ENCODE peak calls at places on chromosomes 11 and 22, in eight cellular contexts. X is breast epithelium, Y is pancreas, T is HepG2, D is prostate gland, V is tibial artery, E is PC-9, K is psoas muscle. S is an unnamed sample.

GRCh38 chr11:76606102-76606793 is 64.3 kb downstream of the LRRC32 start:
- DNase-seq in E (no peak), D (no peak), Y (no peak), K (peak), V (peak), T (no peak), X (peak), S (peak)

GRCh38 chr11:116166788-116167465 is 605.9 kb downstream of the BUD13 start:
- DNase-seq in X (no peak), Y (no peak), K (no peak), V (no peak), E (no peak), T (no peak), D (no peak), S (peak)

GRCh38 chr11:9459573-9460321 is 1.1 kb upstream of the ZNF143 start:
- DNase-seq in V (no peak), X (no peak), K (peak), T (peak), Y (no peak), E (no peak), D (peak), S (no peak)

GRCh38 chr11:59053387-59053786 is 32.7 kb upstream of the GLYATL1B start:
- DNase-seq in T (peak), X (peak), E (peak), Y (peak), D (no peak), V (peak), K (peak), S (no peak)

GRCh38 chr11:123255909-123256308 is 60.9 kb upstream of the CLMP start:
- DNase-seq in V (no peak), X (no peak), E (no peak), Y (no peak), K (no peak), T (no peak), D (no peak), S (no peak)

GRCh38 chr11:122743949-122744876 is 88.7 kb downstream of the UBASH3B start:
- DNase-seq in V (peak), T (no peak), X (no peak), E (no peak), D (no peak), K (no peak), Y (no peak), S (no peak)

GRCh38 chr22:30014244-30014643 is 66.0 kb upstream of the HORMAD2 start:
- DNase-seq in K (no peak), T (no peak), X (no peak), Y (no peak), V (no peak), E (no peak), D (no peak), S (no peak)

GRCh38 chr11:72263363-72263762 is 19.4 kb upstream of the PHOX2A start:
- DNase-seq in D (no peak), K (no peak), V (no peak), T (no peak), X (no peak), Y (no peak), E (no peak), S (no peak)

GRCh38 chr22:38413085-38414008 is 41.7 kb downstream of the KCNJ4 start:
- DNase-seq in D (no peak), K (no peak), T (no peak), Y (peak), V (no peak), X (peak), E (no peak), S (peak)

GRCh38 chr11:6431861-6432260 is 8.9 kb downstream of the HPX start:
- DNase-seq in X (no peak), K (no peak), E (peak), D (no peak), V (no peak), T (no peak), Y (no peak), S (no peak)

GRCh38 chr22:40499187-40499753 is 128.9 kb downstream of the SGSM3 start:
- DNase-seq in K (peak), X (no peak), Y (no peak), T (peak), E (peak), V (peak), D (no peak), S (no peak)

GRCh38 chr11:76073716-76074115 is 132.6 kb downstream of the WNT11 start:
- DNase-seq in E (no peak), T (no peak), Y (no peak), V (no peak), K (no peak), D (no peak), X (no peak), S (no peak)

GRCh38 chr11:69974528-69974927 is 103.6 kb upstream of the ANO1 start:
- DNase-seq in X (no peak), E (no peak), V (no peak), T (no peak), K (no peak), Y (no peak), D (no peak), S (no peak)

GRCh38 chr11:64360403-64360980 is 1.5 kb downstream of the RPS6KA4 start:
- DNase-seq in X (no peak), K (no peak), Y (no peak), T (no peak), V (no peak), E (no peak), D (no peak), S (no peak)
- H3K4me3 ChIP-seq in X (no peak), K (peak), Y (no peak), T (no peak), V (peak), E (no peak), D (peak), S (peak)

GRCh38 chr11:27319065-27319464 is 44.0 kb downstream of the CCDC34 start:
- DNase-seq in T (peak), V (no peak), X (no peak), K (no peak), Y (no peak), D (no peak), E (no peak), S (no peak)
- H3K27ac ChIP-seq in T (no peak), V (no peak), X (no peak), K (no peak), Y (no peak), D (no peak), E (no peak), S (no peak)

GRCh38 chr22:27747396-27748256 is 53.9 kb downstream of the MN1 start:
- DNase-seq in D (no peak), V (peak), E (no peak), K (no peak), Y (no peak), X (no peak), T (no peak), S (peak)
- TF ChIP-seq CTCF in D (no peak), V (peak), E (peak), K (peak), Y (no peak), X (no peak), T (no peak), S (no peak)

GRCh38 chr22:17267661-17268330 is 48.6 kb upstream of the ADA2 start:
- DNase-seq in T (no peak), K (no peak), D (no peak), X (no peak), E (no peak), V (no peak), Y (no peak), S (no peak)

GRCh38 chr22:17268501-17269223 is 49.4 kb upstream of the ADA2 start:
- DNase-seq in X (no peak), K (no peak), T (no peak), Y (no peak), D (no peak), V (no peak), E (no peak), S (no peak)

GRCh38 chr22:17271711-17272451 is 52.6 kb upstream of the ADA2 start:
- DNase-seq in V (no peak), Y (no peak), X (no peak), T (no peak), E (no peak), D (no peak), K (no peak), S (no peak)

GRCh38 chr22:17269224-17269606 is 50.0 kb upstream of the ADA2 start:
- DNase-seq in Y (no peak), T (no peak), X (no peak), D (no peak), V (no peak), E (no peak), K (no peak), S (no peak)

GRCh38 chr22:17269607-17270261 is 50.5 kb upstream of the ADA2 start:
- DNase-seq in K (no peak), Y (no peak), X (no peak), D (no peak), V (no peak), E (no peak), T (no peak), S (no peak)
- H3K4me3 ChIP-seq in K (no peak), Y (no peak), X (no peak), D (no peak), V (no peak), E (no peak), T (no peak), S (no peak)

DNA sequence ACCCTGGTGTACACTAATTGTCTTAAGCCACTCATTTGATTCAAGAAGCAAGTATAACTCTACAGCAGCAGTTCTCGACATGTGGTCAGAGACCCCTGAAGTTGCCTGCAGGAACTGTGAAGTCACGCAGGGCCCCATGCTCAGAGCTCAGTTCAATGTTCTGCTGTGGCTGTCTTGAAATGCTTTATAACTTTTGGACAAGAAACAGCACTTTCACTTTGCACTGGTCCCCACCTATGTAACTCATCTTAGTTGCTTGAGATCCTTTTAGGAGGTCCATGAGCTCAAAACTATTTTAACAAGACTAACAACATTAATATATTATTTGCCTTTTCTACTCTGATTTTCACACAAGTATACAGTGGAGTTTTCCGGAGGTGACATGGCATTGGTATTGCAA is 64.7 kb downstream of the PRR5L start:
- DNase-seq in D (no peak), Y (no peak), T (no peak), E (no peak), V (no peak), X (no peak), K (no peak), S (no peak)
- H3K27ac ChIP-seq in D (no peak), Y (no peak), T (no peak), E (peak), V (no peak), X (no peak), K (no peak), S (no peak)